ENCODE peak calls at places on chromosomes 1 and 21, in six cellular contexts. H is vagina, P is prostate gland, R is mammary epithelial cell, S is RWPE1, N is substantia nigra. Q is an unnamed sample.

GRCh38 chr1:94925561-94926364 is 1.1 kb downstream of the CNN3 start:
- DNase-seq in N (peak), P (peak), S (peak), H (no peak), R (peak), Q (peak)

GRCh38 chr21:43602277-43603229 is 56.7 kb downstream of the HSF2BP start:
- DNase-seq in H (no peak), S (no peak), N (no peak), R (peak), P (no peak), Q (no peak)

GRCh38 chr1:12179111-12179519 is 12.3 kb downstream of the TNFRSF1B start:
- DNase-seq in N (no peak), R (peak), S (no peak), H (no peak), P (no peak), Q (no peak)

GRCh38 chr1:171083222-171083621 is 7.5 kb upstream of the FMO3 start:
- DNase-seq in S (no peak), R (no peak), N (no peak), H (no peak), P (no peak), Q (no peak)

GRCh38 chr1:13646533-13646932 is 53.5 kb upstream of the PRDM2 start:
- DNase-seq in S (no peak), P (no peak), R (peak), H (no peak), N (no peak), Q (no peak)

GRCh38 chr1:1703796-1704195 is 11.2 kb upstream of the SLC35E2B start:
- DNase-seq in H (no peak), P (no peak), S (no peak), R (no peak), N (no peak), Q (no peak)

GRCh38 chr1:27027575-27028250 is 15.1 kb upstream of the TENT5B start:
- DNase-seq in S (no peak), R (no peak), N (no peak), P (peak), H (no peak), Q (peak)

GRCh38 chr1:14113841-14114567 is 414.0 kb downstream of the PRDM2 start:
- DNase-seq in P (peak), H (no peak), R (peak), S (peak), N (peak), Q (no peak)

GRCh38 chr1:41387667-41388091 is 26.4 kb downstream of the FOXO6 start:
- DNase-seq in R (no peak), S (peak), H (no peak), P (peak), N (peak), Q (peak)

GRCh38 chr1:236795035-236795756 is at the start of gene MTR:
- DNase-seq in R (peak), P (peak), N (peak), S (peak), H (peak), Q (peak)

GRCh38 chr1:36968730-36969129 is 65.6 kb downstream of the GRIK3 start:
- DNase-seq in S (no peak), R (no peak), H (no peak), P (no peak), N (no peak), Q (no peak)

GRCh38 chr1:209072481-209072880 is 511.0 kb upstream of the CAMK1G start:
- DNase-seq in N (no peak), R (peak), S (no peak), P (no peak), H (no peak), Q (no peak)

GRCh38 chr1:226884116-226884515 is 13.7 kb downstream of the PSEN2 start:
- DNase-seq in R (no peak), S (no peak), H (no peak), N (no peak), P (peak), Q (no peak)

GRCh38 chr1:182029002-182029378 is 32.5 kb downstream of the ZNF648 start:
- DNase-seq in H (no peak), R (no peak), S (no peak), N (no peak), P (no peak), Q (no peak)

GRCh38 chr1:34915521-34915920 is 13.9 kb downstream of the DLGAP3 start:
- DNase-seq in R (no peak), N (no peak), P (no peak), S (no peak), H (no peak), Q (no peak)

GRCh38 chr1:94061513-94062443 is 59.2 kb downstream of the ABCA4 start:
- DNase-seq in R (peak), N (peak), S (peak), P (peak), H (no peak), Q (peak)

GRCh38 chr1:21900766-21901472 is 36.2 kb downstream of the HSPG2 start:
- DNase-seq in H (no peak), N (no peak), S (no peak), R (no peak), P (no peak), Q (no peak)

GRCh38 chr1:21903638-21904474 is 33.3 kb downstream of the HSPG2 start:
- DNase-seq in S (no peak), H (no peak), R (no peak), P (no peak), N (no peak), Q (peak)

GRCh38 chr1:21901986-21902377 is 35.1 kb downstream of the HSPG2 start:
- DNase-seq in R (no peak), P (no peak), S (no peak), H (no peak), N (no peak), Q (no peak)

GRCh38 chr1:21901473-21901847 is 35.6 kb downstream of the HSPG2 start:
- DNase-seq in P (no peak), H (no peak), R (no peak), N (no peak), S (no peak), Q (no peak)

GRCh38 chr1:21902378-21903012 is 34.6 kb downstream of the HSPG2 start:
- DNase-seq in P (no peak), S (no peak), R (no peak), N (no peak), H (no peak), Q (no peak)
- H3K27ac ChIP-seq in P (peak), S (peak), R (no peak), N (no peak), H (peak), Q (peak)

DNA sequence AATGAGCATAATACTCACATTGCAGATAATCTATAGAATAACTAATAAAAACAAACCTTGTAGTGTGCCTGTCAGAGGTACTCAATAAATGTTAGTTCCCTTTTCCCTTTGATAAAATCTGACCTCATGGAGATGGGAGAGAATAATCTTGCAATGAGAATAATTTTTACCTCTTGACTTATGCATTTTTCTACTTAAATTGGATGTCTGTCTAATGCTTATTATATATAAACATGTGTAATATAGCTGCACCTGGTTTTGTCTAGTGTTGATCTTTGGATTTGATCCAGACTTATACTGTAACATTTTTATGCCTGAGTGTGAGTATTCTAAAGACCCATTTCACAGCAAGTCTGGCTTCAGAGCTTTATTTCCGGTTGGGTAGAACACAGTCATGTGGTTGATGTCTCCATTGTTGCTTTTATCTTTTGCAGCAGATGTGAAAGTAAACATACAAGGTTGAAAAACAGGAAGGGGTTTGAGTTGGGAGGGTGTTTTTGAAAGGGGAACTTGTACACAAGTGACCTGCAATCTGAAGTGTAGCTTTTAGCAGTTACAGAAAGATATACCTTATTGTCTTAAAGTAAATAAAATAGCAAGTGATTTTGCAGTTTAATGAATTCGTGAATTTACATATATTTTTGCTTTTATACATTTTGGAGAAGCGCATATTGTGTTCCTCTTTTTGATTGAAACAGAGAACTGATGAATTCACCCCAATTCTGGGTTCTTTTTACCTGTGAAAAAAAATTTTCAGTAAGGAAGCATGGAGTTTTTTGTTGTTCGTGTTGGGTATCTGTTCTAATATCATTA is 12.5 kb downstream of the EPB41 start:
- DNase-seq in N (no peak), H (no peak), S (no peak), P (no peak), R (no peak), Q (no peak)
- H3K27ac ChIP-seq in N (no peak), H (peak), S (no peak), P (no peak), R (no peak), Q (no peak)

GRCh38 chr21:46560568-46561447 is 44.1 kb downstream of the S100B start:
- DNase-seq in S (no peak), N (no peak), H (no peak), P (no peak), R (no peak), Q (no peak)
- H3K27ac ChIP-seq in S (no peak), N (no peak), H (no peak), P (no peak), R (no peak), Q (no peak)

DNA sequence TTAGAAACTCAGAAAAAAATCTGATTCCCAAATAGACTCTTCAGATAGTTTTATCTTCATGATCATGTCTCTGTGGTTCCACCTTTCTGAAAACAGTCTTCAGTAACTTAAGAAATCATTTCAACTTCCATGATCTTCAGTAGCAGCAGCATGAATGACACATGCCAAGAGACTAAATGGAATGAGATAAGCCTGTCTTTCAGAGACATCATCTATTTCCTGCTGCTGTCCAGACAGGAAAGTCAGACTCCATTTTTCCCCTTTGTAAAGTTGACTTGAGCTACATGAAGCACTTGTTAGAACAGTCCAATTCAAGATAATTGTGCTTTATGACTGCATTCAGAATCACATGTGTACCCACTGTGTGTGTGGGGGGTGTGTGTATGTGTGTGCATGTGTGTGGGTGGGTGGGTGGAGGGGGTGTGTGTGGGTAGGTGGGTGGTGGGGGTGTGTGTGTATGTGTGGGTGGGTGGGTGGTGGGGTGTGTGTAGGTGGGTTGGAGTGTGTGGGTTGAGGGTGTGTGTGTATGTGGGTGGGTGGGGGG is 58.8 kb downstream of the CLIC4 start:
- DNase-seq in S (no peak), R (no peak), H (no peak), P (no peak), N (no peak), Q (no peak)
- H3K27ac ChIP-seq in S (no peak), R (no peak), H (peak), P (no peak), N (peak), Q (no peak)

DNA sequence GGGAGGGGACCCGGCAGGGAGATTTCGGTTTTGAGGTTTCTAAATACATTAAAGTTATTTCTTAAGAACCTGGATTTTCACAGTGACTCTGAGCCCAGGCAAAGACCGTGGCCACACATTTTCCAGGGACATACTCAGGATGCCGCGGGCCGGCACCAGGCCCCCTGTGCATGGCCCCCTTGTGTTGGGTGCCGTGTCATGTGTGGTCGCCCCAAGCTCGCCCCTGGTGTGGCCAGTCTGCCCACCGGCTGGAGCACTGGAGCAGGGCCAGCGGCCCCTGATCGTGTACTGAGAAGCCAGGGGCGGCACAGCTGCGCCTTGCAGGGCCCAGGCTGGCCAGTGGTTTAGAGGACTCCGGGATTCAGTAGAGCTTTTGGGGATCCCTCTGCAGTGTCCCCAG is 26.6 kb downstream of the ARHGEF16 start:
- DNase-seq in S (no peak), P (no peak), R (no peak), N (no peak), H (no peak), Q (no peak)
- H3K27ac ChIP-seq in S (peak), P (no peak), R (no peak), N (no peak), H (no peak), Q (no peak)

DNA sequence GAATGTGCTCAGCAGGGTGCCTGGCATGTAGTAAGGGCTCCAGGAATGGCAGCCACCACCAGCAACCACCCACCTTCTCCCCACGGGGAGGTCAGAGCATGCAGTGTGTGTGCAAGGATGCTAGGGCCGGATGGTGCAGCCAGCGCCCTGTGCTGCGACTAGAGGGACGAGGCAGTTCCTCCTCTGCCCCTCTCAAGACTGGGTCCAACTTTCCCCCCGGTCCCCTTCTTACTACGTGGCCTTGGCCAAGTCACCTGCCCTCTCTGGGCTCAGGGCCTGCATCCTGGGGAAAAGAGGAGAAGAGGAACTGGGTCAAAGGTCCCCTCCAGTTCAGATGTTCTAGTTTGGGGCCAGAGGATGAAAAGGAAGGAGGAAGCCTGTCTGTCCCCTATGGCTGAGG is 71.6 kb upstream of the TARDBP start:
- DNase-seq in N (no peak), H (no peak), R (no peak), P (no peak), S (no peak), Q (no peak)
- H3K27ac ChIP-seq in N (no peak), H (no peak), R (no peak), P (no peak), S (no peak), Q (no peak)

DNA sequence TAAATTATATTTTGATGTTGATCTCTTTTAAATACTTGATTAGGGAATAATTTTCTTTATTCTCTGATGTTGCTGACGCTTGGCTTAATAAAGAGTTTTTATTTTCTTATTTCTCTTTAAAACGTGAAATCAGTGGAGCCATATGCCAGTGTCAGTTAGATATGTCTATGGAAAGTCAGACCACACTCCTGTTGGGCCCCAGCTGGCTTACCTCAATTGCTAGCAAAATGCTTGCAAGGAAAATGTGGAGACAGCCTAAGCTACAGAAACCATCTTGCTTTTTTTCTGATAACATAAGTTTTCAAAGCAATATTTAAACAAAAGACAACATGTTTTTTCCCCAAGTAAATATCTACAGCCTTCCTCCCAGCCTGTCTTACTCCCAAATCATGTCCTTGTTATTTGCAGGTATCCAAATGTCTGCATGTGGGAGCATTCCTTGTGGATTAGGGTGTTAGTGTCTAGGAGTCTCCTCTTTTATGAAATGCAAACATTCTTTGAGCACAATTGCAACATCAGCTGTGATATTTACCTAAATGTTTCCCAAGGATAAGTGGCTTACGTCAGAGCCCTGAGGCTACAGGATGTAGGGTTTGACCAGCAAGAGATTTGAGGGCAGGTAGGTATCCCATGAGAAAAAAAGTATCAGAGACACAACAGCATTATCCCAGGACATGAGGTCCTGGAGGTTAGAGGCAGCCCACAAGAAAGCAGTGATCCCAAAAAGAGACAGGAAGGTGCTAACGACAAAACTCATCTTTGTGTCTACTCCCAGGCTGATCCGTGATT is 117.2 kb upstream of the KCNJ15 start:
- DNase-seq in S (peak), R (peak), H (no peak), N (no peak), P (peak), Q (no peak)
- H3K27ac ChIP-seq in S (peak), R (peak), H (no peak), N (no peak), P (no peak), Q (no peak)

DNA sequence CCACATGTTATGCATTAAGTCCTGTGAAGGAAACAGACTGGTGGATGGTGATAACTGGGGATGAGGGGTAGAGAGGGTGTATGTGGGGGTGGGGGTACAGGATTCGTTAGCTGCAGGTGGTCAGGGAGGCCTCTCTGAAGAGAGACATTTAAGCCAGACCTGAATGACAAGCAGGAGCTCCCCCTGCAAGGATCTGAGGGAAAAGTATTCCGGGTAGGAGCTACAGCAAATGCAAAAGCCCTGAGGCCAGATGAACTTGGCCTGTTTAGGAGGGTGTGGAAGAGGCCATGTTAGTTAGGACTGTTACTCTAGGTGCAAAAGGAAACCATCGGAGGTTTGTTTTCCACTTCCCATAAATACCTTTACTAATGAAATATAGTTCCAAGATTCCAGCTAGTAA is 9.9 kb downstream of the ARHGEF10L start:
- DNase-seq in R (no peak), P (no peak), N (no peak), H (no peak), S (no peak), Q (no peak)
- H3K27ac ChIP-seq in R (no peak), P (no peak), N (no peak), H (no peak), S (no peak), Q (no peak)

DNA sequence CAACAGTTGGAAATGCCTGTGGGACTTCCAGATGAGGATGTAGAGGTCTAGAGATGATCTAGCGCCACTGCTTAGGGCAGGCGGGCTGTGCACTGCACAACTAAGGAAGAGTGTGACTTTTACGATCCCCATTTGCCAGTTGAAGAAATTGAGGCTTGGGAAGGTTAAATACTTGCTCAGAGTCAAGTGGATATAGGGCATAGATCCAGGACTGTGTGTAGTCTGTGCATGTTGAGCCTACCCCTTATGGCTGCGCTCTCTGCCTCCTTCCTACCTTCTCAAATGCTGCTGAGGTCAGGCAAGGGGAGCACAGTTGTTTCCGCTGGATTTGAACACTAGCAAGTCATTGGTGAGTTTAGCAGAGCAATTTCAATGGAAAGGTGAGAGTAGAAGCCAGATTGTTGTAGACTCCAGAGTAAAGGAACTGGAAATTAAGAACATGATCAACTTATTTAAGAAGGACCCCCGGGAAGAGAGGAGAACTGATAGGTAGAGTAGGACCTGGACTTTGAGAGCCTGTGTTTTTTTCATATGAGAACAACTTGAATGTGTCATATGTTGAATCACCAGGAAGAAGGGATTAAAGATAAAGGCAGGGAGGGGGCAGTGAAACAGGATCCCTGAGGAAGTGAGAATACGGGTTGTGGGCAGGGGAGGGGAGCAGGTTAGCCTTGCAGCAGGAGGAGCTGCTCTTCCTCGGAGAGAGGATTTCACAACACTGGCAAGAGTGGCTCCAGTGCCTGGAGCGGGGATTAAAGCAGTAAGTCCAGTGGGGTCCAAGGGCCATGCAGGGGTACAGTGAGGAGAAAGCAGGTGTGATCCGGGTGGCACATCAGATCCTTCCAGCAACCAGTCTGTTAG is 2.7 kb downstream of the CAPN2 start:
- DNase-seq in N (no peak), R (peak), P (peak), S (peak), H (no peak), Q (no peak)
- H3K27ac ChIP-seq in N (no peak), R (peak), P (no peak), S (peak), H (peak), Q (no peak)

GRCh38 chr1:157639800-157640199 is 41.9 kb upstream of the FCRL4 start:
- DNase-seq in P (no peak), S (no peak), R (no peak), H (no peak), N (no peak), Q (no peak)
- H3K27ac ChIP-seq in P (no peak), S (no peak), R (no peak), H (no peak), N (no peak), Q (no peak)